ENCODE peak calls at places on chromosomes 4 and X, in six cellular contexts. T is GM12878, Y is HepG2, J is K562, D is GM12891, K is H1. R is an unnamed sample.

GRCh38 chr4:23484689-23485088 is 405.2 kb downstream of the PPARGC1A start:
- DNase-seq in J (no peak), Y (no peak), K (no peak), D (no peak), T (no peak), R (no peak)

GRCh38 chrX:42624524-42624923 is 153.4 kb downstream of the PPP1R2C start:
- DNase-seq in D (no peak), K (no peak), Y (no peak), T (no peak), J (no peak), R (no peak)

GRCh38 chrX:112803060-112803459 is 37.6 kb downstream of the AMOT start:
- DNase-seq in D (no peak), Y (no peak), J (no peak), K (no peak), T (no peak), R (no peak)

GRCh38 chr4:56445699-56446098 is 9.6 kb downstream of the PAICS start:
- DNase-seq in T (no peak), D (no peak), J (no peak), K (no peak), Y (no peak), R (no peak)

GRCh38 chr4:37827802-37828321 is 1.4 kb downstream of the PGM2 start:
- DNase-seq in K (no peak), Y (no peak), J (no peak), T (no peak), D (no peak), R (no peak)

GRCh38 chrX:48904180-48904579 is 6.5 kb downstream of the PQBP1 start:
- DNase-seq in T (no peak), K (no peak), Y (no peak), D (no peak), J (no peak), R (no peak)

GRCh38 chr4:34148322-34148908 is 2095.9 kb downstream of the ARAP2 start:
- DNase-seq in J (no peak), T (no peak), D (no peak), K (no peak), Y (no peak), R (no peak)

GRCh38 chrX:123422875-123423274 is 238.8 kb downstream of the GRIA3 start:
- DNase-seq in Y (peak), T (no peak), K (no peak), J (peak), D (no peak), R (no peak)

GRCh38 chr4:8689741-8690140 is 97.2 kb downstream of the CPZ start:
- DNase-seq in J (no peak), K (no peak), Y (no peak), T (no peak), D (no peak), R (no peak)

GRCh38 chr4:7928711-7929505 is 10.8 kb downstream of the AFAP1 start:
- DNase-seq in D (no peak), J (no peak), K (no peak), T (no peak), Y (peak), R (no peak)

GRCh38 chr4:15043226-15043625 is 40.9 kb downstream of the CPEB2 start:
- DNase-seq in T (no peak), D (no peak), J (peak), K (no peak), Y (peak), R (no peak)

GRCh38 chr4:127782025-127782274 is 172 bp upstream of the HSPA4L start:
- DNase-seq in Y (no peak), D (peak), J (peak), T (peak), K (peak), R (peak)

GRCh38 chrX:41759817-41760216 is 35.8 kb downstream of the GPR82 start:
- DNase-seq in K (no peak), Y (peak), J (peak), D (peak), T (no peak), R (peak)

GRCh38 chrX:112636951-112637541 is 42.7 kb downstream of the LHFPL1 start:
- DNase-seq in D (no peak), K (no peak), Y (no peak), T (no peak), J (no peak), R (no peak)

GRCh38 chrX:68113837-68114572 is 319.3 kb downstream of the OPHN1 start:
- DNase-seq in D (no peak), Y (no peak), K (no peak), J (no peak), T (no peak), R (no peak)

GRCh38 chr4:22413416-22413815 is 102.5 kb downstream of the ADGRA3 start:
- DNase-seq in D (no peak), T (no peak), K (no peak), J (no peak), Y (no peak), R (no peak)

GRCh38 chr4:166680801-166681200 is 553.5 kb downstream of the SPOCK3 start:
- DNase-seq in T (no peak), D (no peak), Y (no peak), J (no peak), K (no peak), R (no peak)

GRCh38 chr4:78691333-78691732 is 84.8 kb upstream of the BMP2K start:
- DNase-seq in D (no peak), Y (no peak), J (peak), T (no peak), K (no peak), R (no peak)

GRCh38 chr4:78689700-78690318 is 86.3 kb upstream of the BMP2K start:
- DNase-seq in K (no peak), T (no peak), D (no peak), Y (no peak), J (no peak), R (no peak)

GRCh38 chr4:78688385-78688784 is 87.8 kb upstream of the BMP2K start:
- DNase-seq in D (no peak), T (no peak), K (no peak), Y (no peak), J (no peak), R (no peak)

GRCh38 chr4:78687818-78688217 is 88.3 kb upstream of the BMP2K start:
- DNase-seq in K (no peak), D (no peak), T (no peak), Y (no peak), J (peak), R (no peak)

GRCh38 chr4:78689224-78689623 is 86.9 kb upstream of the BMP2K start:
- DNase-seq in K (no peak), Y (no peak), D (no peak), J (no peak), T (no peak), R (no peak)
- TF ChIP-seq TAF1 in K (no peak), Y (no peak), D (no peak), J (no peak), T (no peak), R (no peak)

GRCh38 chrX:47232803-47233332 is at the start of gene USP11:
- DNase-seq in K (peak), Y (peak), D (peak), T (no peak), J (peak), R (no peak)

GRCh38 chrX:47232197-47232802 is 509 bp upstream of the USP11 start:
- DNase-seq in Y (no peak), K (no peak), J (no peak), T (no peak), D (no peak), R (no peak)

GRCh38 chrX:47234583-47234982 is 1.8 kb downstream of the USP11 start:
- DNase-seq in Y (no peak), K (no peak), T (no peak), J (no peak), D (no peak), R (no peak)

GRCh38 chrX:47235691-47236103 is 2.9 kb downstream of the USP11 start:
- DNase-seq in K (no peak), T (no peak), J (no peak), Y (peak), D (no peak), R (no peak)

GRCh38 chrX:47233333-47234113 is 714 bp downstream of the USP11 start:
- DNase-seq in T (peak), Y (peak), J (peak), D (peak), K (peak), R (peak)
- TF ChIP-seq POLR2A in T (peak), Y (peak), J (peak), D (peak), K (peak), R (no peak)

DNA sequence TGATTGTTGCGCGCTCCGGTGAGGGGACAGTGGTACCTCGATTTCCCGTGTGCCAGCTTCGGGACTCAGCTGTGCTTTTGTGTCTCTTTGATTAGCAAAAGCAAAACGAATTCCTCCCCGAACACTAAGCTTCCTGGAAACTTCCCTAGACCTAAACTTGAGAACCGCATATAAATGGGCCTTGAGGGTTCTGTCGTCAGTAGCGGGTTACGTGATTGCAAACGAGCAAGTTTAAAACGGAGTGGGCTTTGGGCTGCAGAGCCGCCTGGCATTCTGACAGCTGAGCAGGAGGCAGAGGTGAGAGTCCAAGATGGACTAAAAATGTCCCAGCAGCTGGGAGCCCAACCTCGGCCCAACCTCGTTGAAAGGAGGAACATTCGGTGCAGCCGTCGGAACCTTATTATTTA is 1.2 kb upstream of the TAPT1 start:
- DNase-seq in K (no peak), D (no peak), Y (peak), T (no peak), J (no peak), R (no peak)
- TF ChIP-seq TAF1 in K (no peak), D (no peak), Y (no peak), T (no peak), J (no peak), R (no peak)

GRCh38 chrX:134807039-134807729 is 148.9 kb upstream of the PLAC1 start:
- DNase-seq in D (no peak), J (peak), T (peak), Y (peak), K (peak), R (peak)
- TF ChIP-seq POLR2A in D (no peak), J (peak), T (peak), Y (no peak), K (peak), R (no peak)

GRCh38 chrX:53440631-53441517 is 6.7 kb upstream of the HSD17B10 start:
- DNase-seq in J (no peak), T (no peak), Y (peak), D (no peak), K (peak), R (no peak)
- TF ChIP-seq TAF1 in J (no peak), T (no peak), Y (no peak), D (no peak), K (no peak), R (no peak)

DNA sequence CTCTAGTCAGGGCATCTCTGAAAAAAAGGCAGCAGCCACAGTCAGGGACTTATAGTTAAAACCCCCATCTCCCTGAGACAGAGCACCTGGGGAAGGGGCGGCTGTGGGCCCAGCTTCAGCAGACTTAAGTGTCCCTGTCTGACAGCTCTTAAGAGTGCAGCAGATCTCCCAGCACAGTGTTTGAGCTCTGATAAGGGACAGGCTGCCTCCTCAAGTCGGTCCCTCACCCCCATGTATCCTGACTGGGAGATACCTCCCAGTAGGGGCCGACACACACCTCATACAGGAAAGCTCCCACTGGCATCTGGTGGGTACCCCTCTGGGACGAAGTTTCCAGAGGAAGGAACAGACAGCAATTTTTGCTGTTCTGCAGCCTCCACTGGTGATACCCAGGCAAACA is 129.0 kb downstream of the ANXA5 start:
- DNase-seq in T (no peak), J (no peak), K (no peak), Y (no peak), D (no peak), R (no peak)
- TF ChIP-seq POLR2A in T (no peak), J (no peak), K (no peak), Y (no peak), D (no peak), R (no peak)

GRCh38 chrX:18883961-18884765 is 99.8 kb downstream of the PHKA2 start:
- DNase-seq in Y (no peak), D (no peak), J (no peak), K (no peak), T (no peak), R (no peak)
- TF ChIP-seq TAF1 in Y (no peak), D (no peak), J (no peak), K (no peak), T (no peak), R (no peak)

DNA sequence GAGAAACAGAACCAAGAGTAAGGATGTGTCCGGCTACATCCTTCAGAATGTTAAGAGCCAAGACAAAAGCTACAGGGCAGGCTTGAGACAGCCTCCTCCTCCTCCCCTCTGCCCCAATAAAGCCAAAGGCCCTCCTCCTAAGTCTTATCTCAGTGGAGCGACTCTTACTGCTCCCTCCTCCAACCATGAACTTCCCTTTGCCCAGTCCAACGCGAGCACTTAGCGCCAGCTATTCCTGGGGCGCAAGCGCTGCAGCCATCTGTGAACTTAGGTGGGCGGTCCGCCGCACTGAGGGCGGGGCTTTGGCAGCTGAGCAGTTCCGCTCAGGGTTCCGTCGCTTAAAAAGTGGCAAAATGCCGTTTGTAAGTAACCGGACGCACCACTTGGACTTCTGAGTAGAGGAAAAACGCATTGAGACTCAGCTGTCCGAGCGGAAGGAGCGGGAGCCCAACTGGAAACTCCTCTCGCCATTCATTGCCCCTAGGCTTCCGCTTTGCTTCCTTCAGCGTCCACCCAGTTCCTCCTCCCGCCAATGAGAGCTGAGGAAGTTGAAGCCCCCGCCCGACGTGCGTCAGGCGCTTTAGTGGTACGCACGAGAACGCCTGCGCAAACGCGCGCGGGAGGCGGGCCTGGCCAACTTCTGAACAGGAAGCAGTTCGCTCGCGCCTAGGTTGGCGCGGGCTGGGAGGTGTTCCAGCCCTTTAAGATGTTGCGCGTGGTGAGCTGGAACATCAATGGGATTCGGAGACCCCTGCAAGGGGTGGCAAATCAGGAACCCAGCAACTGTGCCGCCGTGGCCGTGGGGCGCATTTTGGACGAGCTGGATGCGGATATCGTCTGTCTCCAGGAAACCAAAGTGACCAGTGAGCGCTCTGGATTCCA is at the start of gene APEX2:
- DNase-seq in K (peak), T (peak), J (peak), Y (peak), D (peak), R (peak)
- TF ChIP-seq POLR2A in K (peak), T (peak), J (peak), Y (peak), D (peak), R (peak)

DNA sequence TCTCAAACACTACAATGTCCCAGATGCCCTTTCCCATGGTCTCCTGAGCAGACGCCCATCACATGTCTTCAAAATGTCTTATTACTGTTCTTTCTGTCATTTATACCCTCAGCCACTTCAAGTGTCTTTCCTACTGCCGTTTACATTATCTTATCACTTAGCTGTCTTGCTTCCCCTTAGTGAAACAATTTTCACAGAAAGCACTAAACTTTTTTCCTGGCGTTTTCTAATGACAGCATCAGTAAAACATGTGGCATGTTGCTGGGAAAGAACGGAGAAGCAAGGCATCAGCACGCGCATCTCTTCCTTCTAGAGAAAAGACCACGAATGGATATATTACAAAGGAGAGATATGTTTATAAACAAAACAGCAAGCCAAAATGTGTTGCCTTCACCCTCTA is 189.7 kb upstream of the SLIT2 start:
- DNase-seq in J (no peak), D (no peak), Y (no peak), K (no peak), T (no peak), R (no peak)
- TF ChIP-seq TAF1 in J (no peak), D (no peak), Y (no peak), K (no peak), T (no peak), R (no peak)